ENCODE peak calls at places on chromosomes 7 and 10, in seven cellular contexts. One of them, this sample, is unnamed.

GRCh38 chr10:103082683-103083082 is 110.4 kb downstream of the NT5C2 start:
- DNase-seq in HCT116: no peak
- DNase-seq in uterus: no peak
- DNase-seq in heart left ventricle: no peak
- DNase-seq in WTC11: no peak
- DNase-seq in GM20000: no peak
- DNase-seq in colonic mucosa: no peak
- DNase-seq in this sample: no peak

GRCh38 chr10:117884592-117884991 is 162.1 kb downstream of the RAB11FIP2 start:
- DNase-seq in HCT116: no peak
- DNase-seq in colonic mucosa: no peak
- DNase-seq in WTC11: no peak
- DNase-seq in GM20000: no peak
- DNase-seq in heart left ventricle: no peak
- DNase-seq in uterus: no peak
- DNase-seq in this sample: no peak

GRCh38 chr7:113710310-113711106 is 208.3 kb downstream of the PPP1R3A start:
- DNase-seq in colonic mucosa: peak; percentile 57
- DNase-seq in heart left ventricle: no peak
- DNase-seq in HCT116: peak; percentile 85
- DNase-seq in GM20000: peak; percentile 53
- DNase-seq in WTC11: peak; percentile 49
- DNase-seq in uterus: peak; percentile 34
- DNase-seq in this sample: peak; percentile 25

GRCh38 chr10:51698473-51699063 is 827 bp downstream of the CSTF2T start:
- DNase-seq in uterus: peak; percentile 28
- DNase-seq in GM20000: no peak
- DNase-seq in heart left ventricle: no peak
- DNase-seq in colonic mucosa: no peak
- DNase-seq in HCT116: no peak
- DNase-seq in WTC11: no peak
- DNase-seq in this sample: no peak

GRCh38 chr10:517872-518475 is 171.5 kb downstream of the DIP2C start:
- DNase-seq in uterus: no peak
- DNase-seq in heart left ventricle: no peak
- DNase-seq in GM20000: no peak
- DNase-seq in colonic mucosa: no peak
- DNase-seq in WTC11: no peak
- DNase-seq in HCT116: no peak
- DNase-seq in this sample: no peak

GRCh38 chr10:102268333-102268999 is 23.1 kb downstream of the GBF1 start:
- DNase-seq in WTC11: no peak
- DNase-seq in colonic mucosa: no peak
- DNase-seq in GM20000: no peak
- DNase-seq in heart left ventricle: no peak
- DNase-seq in uterus: no peak
- DNase-seq in HCT116: no peak
- DNase-seq in this sample: no peak

GRCh38 chr7:86953219-86953618 is 106.2 kb downstream of the ELAPOR2 start:
- DNase-seq in HCT116: no peak
- DNase-seq in heart left ventricle: no peak
- DNase-seq in GM20000: no peak
- DNase-seq in colonic mucosa: no peak
- DNase-seq in WTC11: no peak
- DNase-seq in uterus: no peak
- DNase-seq in this sample: no peak

GRCh38 chr7:3436746-3437145 is 135.7 kb downstream of the SDK1 start:
- DNase-seq in uterus: no peak
- DNase-seq in HCT116: no peak
- DNase-seq in GM20000: no peak
- DNase-seq in WTC11: no peak
- DNase-seq in colonic mucosa: no peak
- DNase-seq in heart left ventricle: no peak
- DNase-seq in this sample: no peak

GRCh38 chr7:2738110-2738509 is 50.1 kb downstream of the AMZ1 start:
- DNase-seq in colonic mucosa: no peak
- DNase-seq in uterus: peak; percentile 71
- DNase-seq in heart left ventricle: no peak
- DNase-seq in HCT116: no peak
- DNase-seq in WTC11: peak; percentile 5
- DNase-seq in GM20000: no peak
- DNase-seq in this sample: no peak

GRCh38 chr7:26423436-26423835 is 131.8 kb downstream of the SNX10 start:
- DNase-seq in WTC11: no peak
- DNase-seq in heart left ventricle: no peak
- DNase-seq in GM20000: no peak
- DNase-seq in uterus: no peak
- DNase-seq in colonic mucosa: no peak
- DNase-seq in HCT116: no peak
- DNase-seq in this sample: no peak

GRCh38 chr10:85851300-85851699 is 515.3 kb downstream of the GRID1 start:
- DNase-seq in uterus: no peak
- DNase-seq in colonic mucosa: no peak
- DNase-seq in WTC11: no peak
- DNase-seq in heart left ventricle: no peak
- DNase-seq in GM20000: peak; percentile 0
- DNase-seq in HCT116: peak; percentile 7
- DNase-seq in this sample: no peak

GRCh38 chr7:29116801-29117200 is 29.5 kb downstream of the CPVL start:
- DNase-seq in colonic mucosa: no peak
- DNase-seq in HCT116: no peak
- DNase-seq in GM20000: no peak
- DNase-seq in uterus: no peak
- DNase-seq in WTC11: no peak
- DNase-seq in heart left ventricle: no peak
- DNase-seq in this sample: no peak

GRCh38 chr7:51031791-51032484 is 249.2 kb upstream of the GRB10 start:
- DNase-seq in colonic mucosa: no peak
- DNase-seq in heart left ventricle: no peak
- DNase-seq in HCT116: no peak
- DNase-seq in uterus: no peak
- DNase-seq in WTC11: no peak
- DNase-seq in GM20000: no peak
- DNase-seq in this sample: no peak

GRCh38 chr10:121976607-121977006 is 1.6 kb upstream of the NSMCE4A start:
- DNase-seq in WTC11: no peak
- DNase-seq in heart left ventricle: no peak
- DNase-seq in colonic mucosa: no peak
- DNase-seq in GM20000: no peak
- DNase-seq in uterus: no peak
- DNase-seq in HCT116: no peak
- DNase-seq in this sample: no peak

GRCh38 chr10:121974019-121974534 is 940 bp downstream of the NSMCE4A start:
- DNase-seq in uterus: no peak
- DNase-seq in HCT116: no peak
- DNase-seq in GM20000: no peak
- DNase-seq in heart left ventricle: no peak
- DNase-seq in WTC11: no peak
- DNase-seq in colonic mucosa: no peak
- DNase-seq in this sample: no peak

GRCh38 chr10:121975295-121976086 is 474 bp upstream of the NSMCE4A start:
- DNase-seq in uterus: no peak
- DNase-seq in WTC11: no peak
- DNase-seq in heart left ventricle: no peak
- DNase-seq in colonic mucosa: no peak
- DNase-seq in GM20000: peak; percentile 42
- DNase-seq in HCT116: no peak
- DNase-seq in this sample: no peak

GRCh38 chr10:121978511-121978910 is 3.5 kb upstream of the NSMCE4A start:
- DNase-seq in WTC11: no peak
- DNase-seq in GM20000: no peak
- DNase-seq in uterus: no peak
- DNase-seq in heart left ventricle: peak; percentile 55
- DNase-seq in colonic mucosa: no peak
- DNase-seq in HCT116: no peak
- DNase-seq in this sample: no peak

GRCh38 chr10:121974535-121975294 is at the start of gene NSMCE4A:
- DNase-seq in WTC11: peak; percentile 82
- DNase-seq in uterus: peak; percentile 68
- DNase-seq in colonic mucosa: peak; percentile 77
- DNase-seq in heart left ventricle: peak; percentile 91
- DNase-seq in HCT116: peak; percentile 56
- DNase-seq in GM20000: peak; percentile 96
- DNase-seq in this sample: peak; percentile 88
- TF ChIP-seq CTCF in WTC11: no peak
- TF ChIP-seq CTCF in uterus: peak; percentile 57
- TF ChIP-seq CTCF in colonic mucosa: peak; percentile 69
- TF ChIP-seq CTCF in heart left ventricle: peak; percentile 70
- TF ChIP-seq CTCF in HCT116: peak; percentile 77
- TF ChIP-seq CTCF in GM20000: peak; percentile 80
- TF ChIP-seq CTCF in this sample: no peak

GRCh38 chr7:32892521-32893224 is 1.1 kb upstream of the KBTBD2 start:
- DNase-seq in HCT116: peak; percentile 4
- DNase-seq in uterus: peak; percentile 45
- DNase-seq in heart left ventricle: peak; percentile 69
- DNase-seq in colonic mucosa: peak; percentile 54
- DNase-seq in WTC11: peak; percentile 58
- DNase-seq in GM20000: peak; percentile 21
- DNase-seq in this sample: peak; percentile 46

GRCh38 chr7:32890010-32890552 is 1.5 kb downstream of the KBTBD2 start:
- DNase-seq in WTC11: no peak
- DNase-seq in HCT116: no peak
- DNase-seq in uterus: no peak
- DNase-seq in GM20000: peak; percentile 11
- DNase-seq in heart left ventricle: no peak
- DNase-seq in colonic mucosa: no peak
- DNase-seq in this sample: no peak

GRCh38 chr7:32891800-32892520 is 400 bp upstream of the KBTBD2 start:
- DNase-seq in GM20000: peak; percentile 93
- DNase-seq in colonic mucosa: peak; percentile 98
- DNase-seq in uterus: peak; percentile 97
- DNase-seq in heart left ventricle: peak; percentile 99
- DNase-seq in WTC11: peak; percentile 97
- DNase-seq in HCT116: peak; percentile 84
- DNase-seq in this sample: peak; percentile 98

GRCh38 chr7:32890553-32891045 is 961 bp downstream of the KBTBD2 start:
- DNase-seq in WTC11: no peak
- DNase-seq in HCT116: peak; percentile 31
- DNase-seq in GM20000: peak; percentile 61
- DNase-seq in heart left ventricle: no peak
- DNase-seq in uterus: peak; percentile 28
- DNase-seq in colonic mucosa: peak; percentile 66
- DNase-seq in this sample: no peak

DNA sequence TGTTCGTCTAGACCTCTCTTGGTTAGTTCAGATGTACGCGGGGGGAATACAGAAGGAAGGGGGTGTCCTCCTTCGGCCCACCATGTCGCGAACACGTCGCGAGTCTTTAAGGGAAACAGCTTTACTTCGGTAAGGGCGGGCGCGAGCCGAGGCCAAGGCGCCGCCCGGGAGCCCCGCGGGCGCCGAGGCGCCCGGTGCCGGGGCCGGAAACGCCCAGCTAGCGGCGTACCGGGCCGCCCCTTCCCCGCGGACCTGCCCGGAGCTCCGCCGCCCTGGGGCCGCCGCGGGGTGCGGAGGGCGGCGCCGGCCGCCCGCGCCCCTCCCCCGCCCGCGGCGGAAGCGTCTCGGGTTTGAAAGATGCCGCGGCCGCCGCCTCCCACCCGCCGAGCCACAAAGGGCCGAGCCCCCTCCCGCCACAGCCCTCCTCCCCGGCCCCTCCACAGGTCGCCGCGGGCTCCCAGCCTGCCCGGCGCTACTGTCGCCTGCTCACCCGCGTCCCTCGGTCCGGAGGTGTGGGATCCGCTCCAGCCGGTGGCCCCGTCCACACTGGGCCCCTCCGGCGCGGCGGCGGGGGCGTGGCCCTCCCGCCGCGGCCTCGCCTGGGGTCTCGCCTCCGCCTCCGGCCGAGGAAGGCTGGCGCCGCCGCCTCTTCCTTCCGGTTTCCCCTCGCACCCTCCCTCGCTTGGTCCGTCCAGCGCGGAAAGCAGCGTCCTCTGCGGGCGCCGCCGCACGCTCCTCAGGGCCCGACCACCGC is at the start of gene KBTBD2:
- DNase-seq in colonic mucosa: peak; percentile 78
- DNase-seq in heart left ventricle: peak; percentile 94
- DNase-seq in uterus: peak; percentile 85
- DNase-seq in WTC11: peak; percentile 74
- DNase-seq in GM20000: peak; percentile 89
- DNase-seq in HCT116: peak; percentile 68
- DNase-seq in this sample: peak; percentile 82
- TF ChIP-seq CTCF in colonic mucosa: no peak
- TF ChIP-seq CTCF in heart left ventricle: no peak
- TF ChIP-seq CTCF in uterus: no peak
- TF ChIP-seq CTCF in WTC11: no peak
- TF ChIP-seq CTCF in GM20000: no peak
- TF ChIP-seq CTCF in HCT116: no peak
- TF ChIP-seq CTCF in this sample: no peak

GRCh38 chr7:38541440-38541839 is 89.7 kb downstream of the AMPH start:
- DNase-seq in WTC11: no peak
- DNase-seq in GM20000: no peak
- DNase-seq in colonic mucosa: no peak
- DNase-seq in uterus: no peak
- DNase-seq in HCT116: no peak
- DNase-seq in heart left ventricle: no peak
- DNase-seq in this sample: no peak

GRCh38 chr7:38546763-38547162 is 84.4 kb downstream of the AMPH start:
- DNase-seq in colonic mucosa: no peak
- DNase-seq in uterus: no peak
- DNase-seq in GM20000: no peak
- DNase-seq in heart left ventricle: no peak
- DNase-seq in WTC11: no peak
- DNase-seq in HCT116: no peak
- DNase-seq in this sample: no peak

GRCh38 chr7:38542156-38542555 is 89.0 kb downstream of the AMPH start:
- DNase-seq in uterus: no peak
- DNase-seq in heart left ventricle: no peak
- DNase-seq in colonic mucosa: no peak
- DNase-seq in GM20000: no peak
- DNase-seq in WTC11: no peak
- DNase-seq in HCT116: no peak
- DNase-seq in this sample: no peak

GRCh38 chr7:38548605-38549004 is 82.6 kb downstream of the AMPH start:
- DNase-seq in GM20000: no peak
- DNase-seq in colonic mucosa: peak; percentile 41
- DNase-seq in WTC11: no peak
- DNase-seq in HCT116: no peak
- DNase-seq in uterus: no peak
- DNase-seq in heart left ventricle: no peak
- DNase-seq in this sample: no peak

GRCh38 chr7:38545977-38546376 is 85.2 kb downstream of the AMPH start:
- DNase-seq in uterus: no peak
- DNase-seq in HCT116: no peak
- DNase-seq in heart left ventricle: no peak
- DNase-seq in GM20000: no peak
- DNase-seq in WTC11: no peak
- DNase-seq in colonic mucosa: no peak
- DNase-seq in this sample: no peak
- TF ChIP-seq CTCF in uterus: no peak
- TF ChIP-seq CTCF in HCT116: no peak
- TF ChIP-seq CTCF in heart left ventricle: no peak
- TF ChIP-seq CTCF in GM20000: no peak
- TF ChIP-seq CTCF in WTC11: no peak
- TF ChIP-seq CTCF in colonic mucosa: no peak
- TF ChIP-seq CTCF in this sample: no peak

DNA sequence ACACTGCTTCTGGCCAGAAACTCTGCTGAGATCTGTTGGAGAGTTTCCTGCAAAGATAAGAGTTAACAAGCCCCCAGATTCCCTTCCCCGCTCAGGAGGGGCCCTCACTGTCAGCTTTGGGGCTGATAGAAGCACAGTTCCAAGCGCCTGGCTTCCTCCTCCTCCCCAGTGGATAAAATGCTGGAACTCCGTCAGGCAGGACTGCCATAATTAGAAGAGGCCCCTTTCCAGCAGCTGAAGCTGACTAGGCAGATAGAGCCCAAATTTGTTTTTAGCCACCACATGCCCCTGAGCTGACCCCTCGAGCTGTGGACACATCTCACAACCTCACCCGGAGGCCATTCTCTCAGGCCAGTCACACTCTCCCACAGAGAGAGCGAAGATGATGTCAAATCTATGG is 89.4 kb downstream of the TBXAS1 start:
- DNase-seq in WTC11: no peak
- DNase-seq in uterus: no peak
- DNase-seq in GM20000: no peak
- DNase-seq in HCT116: no peak
- DNase-seq in heart left ventricle: no peak
- DNase-seq in colonic mucosa: no peak
- DNase-seq in this sample: no peak
- TF ChIP-seq CTCF in WTC11: no peak
- TF ChIP-seq CTCF in uterus: no peak
- TF ChIP-seq CTCF in GM20000: no peak
- TF ChIP-seq CTCF in HCT116: no peak
- TF ChIP-seq CTCF in heart left ventricle: no peak
- TF ChIP-seq CTCF in colonic mucosa: no peak
- TF ChIP-seq CTCF in this sample: no peak

This sample was measured in glutamatergic neuron.